ENCODE peak calls at places on chromosomes 7 and 10, in ten cellular contexts. Z is left cardiac atrium; V is fibroblast of lung; P is iPS DF 19.7; H is foreskin melanocyte; E is NB4; Q is GM12892; U is aorta; N is HS-27A; D is naive thymus-derived CD4-positive, alpha-beta T cell. Y is an unnamed sample.

GRCh38 chr7:68752485-68752884 is 845.8 kb upstream of the AUTS2 start:
- DNase-seq in Z (peak), V (no peak), P (no peak), H (no peak), E (no peak), Q (no peak), U (no peak), N (no peak), D (no peak), Y (no peak)

GRCh38 chr7:36762394-36762793 is 38.1 kb upstream of the AOAH start:
- DNase-seq in Z (no peak), V (no peak), P (no peak), H (no peak), E (no peak), Q (no peak), U (no peak), N (no peak), D (no peak), Y (no peak)

GRCh38 chr7:55552320-55553086 is 19.8 kb downstream of the VOPP1 start:
- DNase-seq in Z (peak), V (peak), P (no peak), H (no peak), E (no peak), Q (no peak), U (peak), N (no peak), D (no peak), Y (peak)

GRCh38 chr10:132926777-132927650 is 15.4 kb downstream of the CFAP46 start:
- DNase-seq in Z (no peak), V (no peak), P (no peak), H (no peak), E (no peak), Q (no peak), U (peak), N (no peak), D (no peak), Y (no peak)

GRCh38 chr7:103100348-103100747 is 25.4 kb downstream of the ARMC10 start:
- DNase-seq in Z (no peak), V (no peak), P (no peak), H (no peak), E (no peak), Q (no peak), U (no peak), N (no peak), D (no peak), Y (no peak)

GRCh38 chr7:127678947-127679346 is 27.0 kb downstream of the SND1 start:
- DNase-seq in Z (no peak), V (peak), P (no peak), H (no peak), E (no peak), Q (peak), U (no peak), N (no peak), D (no peak), Y (no peak)

GRCh38 chr10:132363376-132363775 is 31.4 kb downstream of the LRRC27 start:
- DNase-seq in Z (no peak), V (no peak), P (no peak), H (no peak), E (no peak), Q (no peak), U (peak), N (no peak), D (no peak), Y (no peak)

GRCh38 chr10:11505636-11506035 is 105.8 kb downstream of the USP6NL start:
- DNase-seq in Z (no peak), V (no peak), P (no peak), H (no peak), E (no peak), Q (no peak), U (no peak), N (no peak), D (no peak), Y (no peak)

GRCh38 chr7:87628780-87629569 is 777 bp downstream of the RUNDC3B start:
- DNase-seq in Z (peak), V (no peak), P (no peak), H (peak), E (no peak), Q (no peak), U (peak), N (no peak), D (no peak), Y (no peak)

GRCh38 chr10:69578508-69578991 is 5.3 kb upstream of the NEUROG3 start:
- DNase-seq in Z (no peak), V (no peak), P (no peak), H (no peak), E (no peak), Q (no peak), U (no peak), N (no peak), D (no peak), Y (no peak)

GRCh38 chr7:71017602-71018001 is 114.3 kb upstream of the GALNT17 start:
- DNase-seq in Z (no peak), V (no peak), P (no peak), H (no peak), E (no peak), Q (no peak), U (no peak), N (no peak), D (no peak), Y (no peak)

GRCh38 chr7:25857376-25858067 is 294.5 kb upstream of the NFE2L3 start:
- DNase-seq in Z (peak), V (peak), P (no peak), H (no peak), E (peak), Q (no peak), U (no peak), N (no peak), D (peak), Y (no peak)

GRCh38 chr7:127708788-127709187 is 56.8 kb downstream of the SND1 start:
- DNase-seq in Z (peak), V (peak), P (no peak), H (peak), E (peak), Q (no peak), U (no peak), N (peak), D (peak), Y (no peak)

GRCh38 chr10:117444497-117445040 is 69.3 kb upstream of the PDZD8 start:
- DNase-seq in Z (no peak), V (no peak), P (no peak), H (no peak), E (no peak), Q (no peak), U (no peak), N (no peak), D (no peak), Y (no peak)

GRCh38 chr7:451255-452229 is 68.1 kb downstream of the PDGFA start:
- DNase-seq in Z (no peak), V (no peak), P (no peak), H (no peak), E (no peak), Q (no peak), U (no peak), N (no peak), D (no peak), Y (no peak)

GRCh38 chr7:101779267-101779666 is 38.2 kb upstream of the CUX1 start:
- DNase-seq in Z (no peak), V (no peak), P (no peak), H (no peak), E (no peak), Q (no peak), U (no peak), N (no peak), D (no peak), Y (no peak)

GRCh38 chr10:97701438-97702064 is 12.0 kb upstream of the MARVELD1 start:
- DNase-seq in Z (no peak), V (peak), P (no peak), H (peak), E (peak), Q (peak), U (no peak), N (no peak), D (peak), Y (peak)

GRCh38 chr7:30322656-30323355 is 38.4 kb downstream of the ZNRF2 start:
- DNase-seq in Z (no peak), V (no peak), P (no peak), H (no peak), E (peak), Q (no peak), U (no peak), N (no peak), D (no peak), Y (no peak)

GRCh38 chr10:61376908-61377368 is 76.2 kb downstream of the TMEM26 start:
- DNase-seq in Z (no peak), V (no peak), P (no peak), H (no peak), E (no peak), Q (no peak), U (peak), N (no peak), D (no peak), Y (no peak)

GRCh38 chr10:17854044-17854652 is 45.0 kb downstream of the MRC1 start:
- DNase-seq in Z (no peak), V (no peak), P (no peak), H (no peak), E (peak), Q (no peak), U (no peak), N (no peak), D (no peak), Y (no peak)

GRCh38 chr7:50629238-50629901 is 64.2 kb upstream of the DDC start:
- DNase-seq in Z (no peak), V (no peak), P (no peak), H (no peak), E (no peak), Q (no peak), U (peak), N (no peak), D (no peak), Y (no peak)

GRCh38 chr7:92425311-92425947 is 21.9 kb upstream of the GATAD1 start:
- DNase-seq in Z (no peak), V (no peak), P (no peak), H (no peak), E (peak), Q (no peak), U (no peak), N (no peak), D (no peak), Y (no peak)

GRCh38 chr10:78576276-78576675 is 492.5 kb upstream of the ZMIZ1 start:
- DNase-seq in Z (peak), V (no peak), P (no peak), H (no peak), E (no peak), Q (no peak), U (no peak), N (no peak), D (no peak), Y (no peak)

GRCh38 chr7:157471259-157472125 is 134.7 kb downstream of the DNAJB6 start:
- DNase-seq in Z (no peak), V (no peak), P (no peak), H (no peak), E (no peak), Q (no peak), U (peak), N (no peak), D (peak), Y (no peak)

GRCh38 chr10:49106451-49106850 is 8.9 kb downstream of the VSTM4 start:
- DNase-seq in Z (peak), V (no peak), P (no peak), H (no peak), E (no peak), Q (no peak), U (peak), N (no peak), D (no peak), Y (no peak)

GRCh38 chr7:17870406-17870805 is 69.9 kb downstream of the SNX13 start:
- DNase-seq in Z (no peak), V (no peak), P (no peak), H (no peak), E (no peak), Q (no peak), U (no peak), N (no peak), D (no peak), Y (no peak)

GRCh38 chr10:130500251-130501000 is 364.2 kb downstream of the GLRX3 start:
- DNase-seq in Z (no peak), V (no peak), P (no peak), H (no peak), E (no peak), Q (no peak), U (no peak), N (no peak), D (no peak), Y (no peak)

GRCh38 chr7:73520673-73521635 is 1.1 kb downstream of the BAZ1B start:
- DNase-seq in Z (no peak), V (peak), P (no peak), H (peak), E (no peak), Q (no peak), U (no peak), N (peak), D (no peak), Y (no peak)

GRCh38 chr7:125253454-125254182 is 324.0 kb upstream of the POT1 start:
- DNase-seq in Z (no peak), V (no peak), P (no peak), H (no peak), E (no peak), Q (no peak), U (no peak), N (no peak), D (no peak), Y (no peak)

GRCh38 chr10:52198540-52198939 is 115.5 kb upstream of the DKK1 start:
- DNase-seq in Z (no peak), V (no peak), P (no peak), H (no peak), E (no peak), Q (no peak), U (no peak), N (no peak), D (no peak), Y (no peak)

GRCh38 chr7:139108256-139109187 is 998 bp downstream of the ZC3HAV1 start:
- DNase-seq in Z (peak), V (peak), P (no peak), H (peak), E (peak), Q (no peak), U (peak), N (no peak), D (no peak), Y (no peak)

GRCh38 chr7:99221866-99222265 is 14.0 kb upstream of the KPNA7 start:
- DNase-seq in Z (no peak), V (no peak), P (no peak), H (no peak), E (no peak), Q (no peak), U (no peak), N (no peak), D (no peak), Y (no peak)

GRCh38 chr7:15915694-15916093 is 229.2 kb upstream of the MEOX2 start:
- DNase-seq in Z (no peak), V (peak), P (no peak), H (peak), E (no peak), Q (no peak), U (no peak), N (no peak), D (no peak), Y (no peak)

GRCh38 chr10:72087969-72088878 is at the start of gene SPOCK2:
- DNase-seq in Z (peak), V (peak), P (no peak), H (no peak), E (peak), Q (peak), U (no peak), N (no peak), D (peak), Y (no peak)